ENCODE peak calls at places on chromosome 21, in five cellular contexts. G is neuronal stem cell, Q is H9, K is mesenchymal stem cell, E is H1. Z is an unnamed sample.

GRCh38 chr21:44329086-44329889 is 9.9 kb downstream of the CFAP410 start:
- DNase-seq in E (no peak), Q (no peak), K (no peak), G (no peak), Z (no peak)

GRCh38 chr21:34889287-34889536 is 159.9 kb downstream of the RUNX1 start:
- DNase-seq in E (no peak), Q (peak), K (peak), G (no peak), Z (peak)

GRCh38 chr21:33973268-33973667 is 57.7 kb upstream of the ATP5PO start:
- DNase-seq in G (no peak), E (no peak), Q (no peak), K (no peak), Z (no peak)

GRCh38 chr21:34670220-34670961 is 1.6 kb downstream of the CLIC6 start:
- DNase-seq in Q (peak), K (peak), G (peak), E (no peak), Z (no peak)

GRCh38 chr21:37072239-37072987 is 458 bp downstream of the PIGP start:
- DNase-seq in K (peak), Q (no peak), G (no peak), E (no peak), Z (peak)

GRCh38 chr21:37974081-37974480 is 57.8 kb upstream of the KCNJ6 start:
- DNase-seq in Q (no peak), G (no peak), K (no peak), E (no peak), Z (peak)

GRCh38 chr21:38696617-38697016 is 109.1 kb upstream of the ETS2 start:
- DNase-seq in E (no peak), G (no peak), K (no peak), Q (peak), Z (no peak)

GRCh38 chr21:39153373-39153772 is 29.9 kb downstream of the PSMG1 start:
- DNase-seq in K (no peak), G (no peak), Q (no peak), E (no peak), Z (no peak)

GRCh38 chr21:39927304-39927886 is 60.2 kb downstream of the PCP4 start:
- DNase-seq in Q (no peak), K (no peak), E (no peak), G (no peak), Z (no peak)

GRCh38 chr21:31425158-31425557 is 81.1 kb upstream of the TIAM1 start:
- DNase-seq in Q (peak), G (peak), K (no peak), E (no peak), Z (no peak)

GRCh38 chr21:16069713-16070112 is 339.9 kb downstream of the USP25 start:
- DNase-seq in E (no peak), K (no peak), Q (no peak), G (no peak), Z (peak)

GRCh38 chr21:36419996-36420395 is 34.8 kb downstream of the CHAF1B start:
- DNase-seq in Q (peak), G (peak), E (peak), K (peak), Z (peak)

GRCh38 chr21:34691396-34692032 is 22.7 kb downstream of the CLIC6 start:
- DNase-seq in E (no peak), Q (no peak), G (no peak), K (no peak), Z (no peak)

GRCh38 chr21:38129711-38130110 is 127.1 kb upstream of the KCNJ15 start:
- DNase-seq in G (no peak), Q (no peak), K (no peak), E (no peak), Z (no peak)

GRCh38 chr21:25589905-25590304 is 17.4 kb downstream of the MRPL39 start:
- DNase-seq in G (no peak), E (no peak), K (no peak), Q (no peak), Z (no peak)

GRCh38 chr21:17976139-17976538 is 157.0 kb upstream of the C21orf91 start:
- DNase-seq in K (no peak), E (no peak), Q (no peak), G (no peak), Z (no peak)

GRCh38 chr21:39332175-39332574 is 16.7 kb downstream of the HMGN1 start:
- DNase-seq in G (no peak), Q (no peak), E (no peak), K (no peak), Z (no peak)

GRCh38 chr21:34046917-34047316 is 26.5 kb upstream of the MRPS6 start:
- DNase-seq in Q (no peak), E (no peak), K (no peak), G (no peak), Z (no peak)

GRCh38 chr21:26441081-26441610 is 131.9 kb downstream of the CYYR1 start:
- DNase-seq in Q (no peak), G (no peak), E (no peak), K (no peak), Z (no peak)

GRCh38 chr21:36565616-36566015 is 85.7 kb upstream of the CLDN14 start:
- DNase-seq in Q (no peak), K (no peak), E (no peak), G (no peak), Z (no peak)

GRCh38 chr21:40905251-40905650 is 58.3 kb upstream of the DSCAM start:
- DNase-seq in G (no peak), Q (no peak), K (no peak), E (no peak), Z (no peak)

GRCh38 chr21:31594726-31595125 is 64.8 kb upstream of the SOD1 start:
- DNase-seq in G (no peak), Q (no peak), E (no peak), K (no peak), Z (no peak)

GRCh38 chr21:34761758-34762330 is 93.0 kb downstream of the CLIC6 start:
- DNase-seq in E (no peak), Q (no peak), K (peak), G (no peak), Z (no peak)

GRCh38 chr21:37833301-37833700 is 83.0 kb downstream of the KCNJ6 start:
- DNase-seq in K (no peak), E (no peak), G (no peak), Q (no peak), Z (no peak)

GRCh38 chr21:45972716-45973474 is 8.7 kb upstream of the COL6A1 start:
- DNase-seq in G (no peak), Q (no peak), E (no peak), K (peak), Z (peak)

GRCh38 chr21:45974073-45975016 is 7.2 kb upstream of the COL6A1 start:
- DNase-seq in Q (peak), G (no peak), K (peak), E (no peak), Z (peak)

GRCh38 chr21:45973475-45974072 is 8.0 kb upstream of the COL6A1 start:
- DNase-seq in G (no peak), E (no peak), Q (peak), K (peak), Z (peak)

GRCh38 chr21:45976666-45977335 is 4.8 kb upstream of the COL6A1 start:
- DNase-seq in E (no peak), Q (peak), G (no peak), K (no peak), Z (no peak)

GRCh38 chr21:45975017-45975595 is 6.5 kb upstream of the COL6A1 start:
- DNase-seq in E (no peak), Q (peak), K (peak), G (no peak), Z (peak)
- H4K8ac ChIP-seq in E (peak), Q (no peak), K (peak), G (no peak), Z (peak)

GRCh38 chr21:43312751-43313169 is 114.2 kb downstream of the SIK1 start:
- DNase-seq in K (no peak), E (no peak), Q (peak), G (no peak), Z (no peak)

GRCh38 chr21:43313221-43313938 is 113.6 kb downstream of the SIK1 start:
- DNase-seq in E (no peak), Q (no peak), K (no peak), G (no peak), Z (no peak)

GRCh38 chr21:43311303-43311817 is 115.6 kb downstream of the SIK1 start:
- DNase-seq in Q (no peak), K (no peak), G (no peak), E (no peak), Z (no peak)

GRCh38 chr21:43313939-43314405 is 113.0 kb downstream of the SIK1 start:
- DNase-seq in E (no peak), G (no peak), K (no peak), Q (no peak), Z (no peak)

DNA sequence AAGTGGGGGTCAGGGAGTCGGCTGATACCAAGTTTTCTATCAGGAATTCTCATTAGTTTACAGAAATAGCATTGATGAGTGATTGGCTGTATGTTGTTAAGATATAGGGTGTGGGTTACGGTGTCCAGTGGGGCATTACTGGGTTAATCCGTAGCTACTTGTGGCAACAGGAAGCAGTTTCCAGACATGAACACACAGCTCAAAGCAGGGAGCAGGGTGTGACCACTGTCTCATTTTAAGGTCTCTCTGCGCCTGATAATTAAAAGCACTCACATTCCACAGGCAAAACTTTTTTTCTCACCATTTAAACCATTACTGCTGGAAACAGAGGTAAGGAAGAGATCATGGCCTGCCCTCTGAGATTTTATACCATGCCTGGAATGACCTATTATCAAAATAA is 114.9 kb downstream of the SIK1 start:
- DNase-seq in Q (no peak), E (no peak), G (no peak), K (no peak), Z (no peak)
- H4K91ac ChIP-seq in Q (no peak), E (no peak), G (no peak), K (no peak), Z (no peak)

GRCh38 chr21:42118121-42118795 is 47.1 kb downstream of the UMODL1 start:
- DNase-seq in Q (no peak), E (no peak), G (no peak), K (no peak), Z (no peak)
- H3K9ac ChIP-seq in Q (no peak), E (no peak), G (no peak), K (no peak), Z (no peak)

GRCh38 chr21:46458315-46459023 is at the start of gene DIP2A:
- DNase-seq in Q (peak), G (peak), E (peak), K (peak), Z (peak)

GRCh38 chr21:46459356-46460112 is 843 bp downstream of the DIP2A start:
- DNase-seq in E (no peak), Q (peak), G (no peak), K (peak), Z (peak)

GRCh38 chr21:46459024-46459355 is 299 bp downstream of the DIP2A start:
- DNase-seq in G (no peak), Q (no peak), E (no peak), K (no peak), Z (no peak)

GRCh38 chr21:46456750-46457149 is 1.9 kb upstream of the DIP2A start:
- DNase-seq in K (no peak), Q (no peak), G (no peak), E (no peak), Z (no peak)

GRCh38 chr21:46457801-46458314 is 833 bp upstream of the DIP2A start:
- DNase-seq in E (no peak), K (peak), G (no peak), Q (peak), Z (peak)
- H4K8ac ChIP-seq in E (peak), K (peak), G (peak), Q (no peak), Z (peak)

GRCh38 chr21:45390121-45390751 is 14.7 kb upstream of the COL18A1 start:
- DNase-seq in Q (no peak), K (no peak), G (no peak), E (no peak), Z (no peak)

GRCh38 chr21:45392206-45392971 is 12.6 kb upstream of the COL18A1 start:
- DNase-seq in Q (no peak), E (no peak), G (no peak), K (no peak), Z (no peak)

GRCh38 chr21:45393021-45393420 is 11.9 kb upstream of the COL18A1 start:
- DNase-seq in Q (no peak), K (no peak), G (no peak), E (no peak), Z (no peak)

GRCh38 chr21:45390831-45391742 is 13.9 kb upstream of the COL18A1 start:
- DNase-seq in E (no peak), K (no peak), G (no peak), Q (no peak), Z (no peak)

DNA sequence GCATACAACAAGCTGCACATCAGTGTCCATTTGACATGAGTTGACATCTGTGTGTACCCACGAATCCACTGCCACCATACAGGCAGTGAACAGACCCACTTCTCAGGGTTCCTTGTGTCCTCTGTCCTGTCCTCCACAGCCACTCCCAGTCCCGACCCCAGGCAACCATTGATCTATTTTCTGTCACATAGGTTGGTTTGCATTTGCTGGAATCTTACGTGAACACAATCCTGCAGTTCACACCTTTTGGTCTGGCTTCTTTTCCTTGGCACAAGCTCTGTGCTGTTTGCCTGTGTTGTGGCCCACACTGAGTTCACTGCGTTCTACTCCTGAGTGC is 13.3 kb upstream of the COL18A1 start:
- DNase-seq in E (no peak), Q (no peak), G (no peak), K (no peak), Z (no peak)
- H4K91ac ChIP-seq in E (peak), Q (no peak), G (no peak), K (no peak), Z (no peak)